ENCODE peak calls at places on chromosomes 13 and 19, in seven cellular contexts. V, T, S, H, D, P and C are unnamed samples.

GRCh38 chr19:7355151-7355845 is 6.6 kb downstream of the ARHGEF18 start:
- DNase-seq in S (peak), T (no peak), P (no peak), V (no peak), D (no peak), H (peak), C (no peak)

GRCh38 chr19:3095375-3096191 is 1.4 kb downstream of the GNA11 start:
- DNase-seq in S (no peak), H (peak), V (no peak), P (no peak), T (peak), D (no peak), C (no peak)

GRCh38 chr19:18942692-18943091 is 1.7 kb upstream of the HOMER3 start:
- DNase-seq in V (no peak), T (no peak), H (no peak), S (no peak), D (no peak), P (no peak), C (no peak)

GRCh38 chr19:33206261-33207039 is 12.3 kb downstream of the LRP3 start:
- DNase-seq in D (no peak), S (no peak), P (no peak), T (no peak), V (no peak), H (no peak), C (no peak)

GRCh38 chr19:18833141-18833476 is 1.4 kb downstream of the UPF1 start:
- DNase-seq in S (no peak), V (no peak), D (no peak), T (no peak), H (no peak), P (no peak), C (no peak)

GRCh38 chr19:45478454-45479238 is 10.8 kb downstream of the FOSB start:
- DNase-seq in D (peak), P (peak), V (peak), H (peak), T (peak), S (peak), C (peak)

GRCh38 chr19:47381653-47382279 is 32.7 kb downstream of the DHX34 start:
- DNase-seq in P (no peak), D (no peak), S (no peak), H (no peak), V (no peak), T (no peak), C (no peak)

GRCh38 chr19:55913643-55914268 is 18.4 kb downstream of the NLRP13 start:
- DNase-seq in S (no peak), V (no peak), T (no peak), P (no peak), H (peak), D (no peak), C (no peak)

GRCh38 chr19:44611812-44612295 is 1.5 kb upstream of the IGSF23 start:
- DNase-seq in S (no peak), V (no peak), T (no peak), D (no peak), P (no peak), H (no peak), C (peak)

GRCh38 chr19:37507167-37507464 is 377 bp downstream of the ZNF793 start:
- DNase-seq in H (no peak), P (no peak), D (no peak), T (no peak), S (no peak), V (no peak), C (no peak)

GRCh38 chr19:29525901-29526729 is at the start of gene VSTM2B:
- DNase-seq in S (no peak), D (no peak), P (no peak), T (no peak), V (no peak), H (no peak), C (no peak)

GRCh38 chr19:35712910-35713845 is 4.6 kb upstream of the KMT2B start:
- DNase-seq in P (no peak), H (no peak), D (no peak), V (no peak), S (no peak), T (peak), C (no peak)

GRCh38 chr13:95301135-95301946 is at the start of gene ABCC4:
- DNase-seq in V (peak), S (peak), D (peak), T (peak), H (peak), P (peak), C (peak)

GRCh38 chr19:54209748-54210494 is 9.3 kb downstream of the RPS9 start:
- DNase-seq in S (peak), P (peak), D (peak), T (no peak), H (peak), V (peak), C (peak)

GRCh38 chr13:111318396-111318795 is 2.0 kb upstream of the TEX29 start:
- DNase-seq in D (no peak), P (no peak), H (no peak), T (no peak), V (no peak), S (no peak), C (no peak)

GRCh38 chr13:24502567-24503375 is 9.8 kb downstream of the PARP4 start:
- DNase-seq in D (no peak), V (peak), T (no peak), H (peak), P (peak), S (peak), C (no peak)

GRCh38 chr19:12574036-12574435 is 22.8 kb upstream of the ZNF564 start:
- DNase-seq in S (no peak), V (no peak), H (no peak), D (no peak), T (no peak), P (no peak), C (peak)

GRCh38 chr19:5687360-5688198 is 2.5 kb upstream of the RPL36 start:
- DNase-seq in P (no peak), V (no peak), H (no peak), D (no peak), T (no peak), S (no peak), C (no peak)

GRCh38 chr13:78610381-78610883 is 7.1 kb upstream of the POU4F1 start:
- DNase-seq in S (peak), H (no peak), V (no peak), T (no peak), D (no peak), P (no peak), C (no peak)

GRCh38 chr13:96652506-96652905 is 341.8 kb downstream of the OXGR1 start:
- DNase-seq in P (no peak), T (no peak), D (no peak), V (no peak), S (no peak), H (no peak), C (no peak)

GRCh38 chr19:33158365-33158764 is 26.5 kb downstream of the WDR88 start:
- DNase-seq in T (no peak), H (no peak), P (no peak), S (no peak), D (no peak), V (no peak), C (no peak)

GRCh38 chr13:41356788-41357187 is 45.7 kb downstream of the NAA16 start:
- DNase-seq in D (no peak), T (no peak), P (no peak), S (no peak), V (no peak), H (no peak), C (no peak)

GRCh38 chr19:37692956-37693660 is 26.5 kb downstream of the ZNF607 start:
- DNase-seq in P (peak), H (no peak), T (no peak), V (no peak), D (no peak), S (peak), C (no peak)